ENCODE peak calls at places on chromosome 15, in six cellular contexts. One of them, this sample, is unnamed.

GRCh38 chr15:53962646-53963561 is 15.3 kb upstream of the UNC13C start:
- DNase-seq in IMR-90: no peak
- DNase-seq in globus pallidus: no peak
- DNase-seq in stimulated activated CD4-positive, alpha-beta T cell treated with anti-CD3 and anti-CD28 coated beads, Interleukin-4, amount 100 ng/mL, for 1 hour: peak
- DNase-seq in colonic mucosa: peak
- DNase-seq in GM12865: peak
- DNase-seq in this sample: peak

GRCh38 chr15:66755298-66756068 is 53.4 kb downstream of the SMAD6 start:
- DNase-seq in globus pallidus: no peak
- DNase-seq in IMR-90: no peak
- DNase-seq in GM12865: no peak
- DNase-seq in stimulated activated CD4-positive, alpha-beta T cell treated with anti-CD3 and anti-CD28 coated beads, Interleukin-4, amount 100 ng/mL, for 1 hour: no peak
- DNase-seq in colonic mucosa: no peak
- DNase-seq in this sample: no peak

GRCh38 chr15:80483656-80484055 is 79.5 kb downstream of the ARNT2 start:
- DNase-seq in stimulated activated CD4-positive, alpha-beta T cell treated with anti-CD3 and anti-CD28 coated beads, Interleukin-4, amount 100 ng/mL, for 1 hour: no peak
- DNase-seq in IMR-90: peak
- DNase-seq in GM12865: no peak
- DNase-seq in colonic mucosa: no peak
- DNase-seq in globus pallidus: no peak
- DNase-seq in this sample: no peak

GRCh38 chr15:42053914-42054313 is 33.1 kb upstream of the PLA2G4E start:
- DNase-seq in GM12865: no peak
- DNase-seq in colonic mucosa: peak
- DNase-seq in globus pallidus: no peak
- DNase-seq in stimulated activated CD4-positive, alpha-beta T cell treated with anti-CD3 and anti-CD28 coated beads, Interleukin-4, amount 100 ng/mL, for 1 hour: no peak
- DNase-seq in IMR-90: no peak
- DNase-seq in this sample: no peak

GRCh38 chr15:93087825-93088199 is 1.2 kb downstream of the RGMA start:
- DNase-seq in GM12865: peak
- DNase-seq in IMR-90: peak
- DNase-seq in colonic mucosa: peak
- DNase-seq in stimulated activated CD4-positive, alpha-beta T cell treated with anti-CD3 and anti-CD28 coated beads, Interleukin-4, amount 100 ng/mL, for 1 hour: peak
- DNase-seq in globus pallidus: peak
- DNase-seq in this sample: peak

GRCh38 chr15:50463423-50464358 is 39.5 kb downstream of the USP8 start:
- DNase-seq in stimulated activated CD4-positive, alpha-beta T cell treated with anti-CD3 and anti-CD28 coated beads, Interleukin-4, amount 100 ng/mL, for 1 hour: no peak
- DNase-seq in colonic mucosa: no peak
- DNase-seq in GM12865: no peak
- DNase-seq in IMR-90: peak
- DNase-seq in globus pallidus: no peak
- DNase-seq in this sample: no peak

GRCh38 chr15:38745611-38746010 is 181.0 kb upstream of the RASGRP1 start:
- DNase-seq in stimulated activated CD4-positive, alpha-beta T cell treated with anti-CD3 and anti-CD28 coated beads, Interleukin-4, amount 100 ng/mL, for 1 hour: no peak
- DNase-seq in colonic mucosa: no peak
- DNase-seq in GM12865: no peak
- DNase-seq in IMR-90: no peak
- DNase-seq in globus pallidus: no peak
- DNase-seq in this sample: no peak

GRCh38 chr15:32716960-32717289 is 879 bp upstream of the GREM1 start:
- DNase-seq in GM12865: peak
- DNase-seq in colonic mucosa: no peak
- DNase-seq in stimulated activated CD4-positive, alpha-beta T cell treated with anti-CD3 and anti-CD28 coated beads, Interleukin-4, amount 100 ng/mL, for 1 hour: no peak
- DNase-seq in IMR-90: no peak
- DNase-seq in globus pallidus: peak
- DNase-seq in this sample: no peak

GRCh38 chr15:78878356-78878755 is 5.7 kb downstream of the MORF4L1 start:
- DNase-seq in globus pallidus: no peak
- DNase-seq in stimulated activated CD4-positive, alpha-beta T cell treated with anti-CD3 and anti-CD28 coated beads, Interleukin-4, amount 100 ng/mL, for 1 hour: no peak
- DNase-seq in IMR-90: peak
- DNase-seq in colonic mucosa: no peak
- DNase-seq in GM12865: no peak
- DNase-seq in this sample: no peak

GRCh38 chr15:20341901-20342605 is 199.5 kb downstream of the GOLGA6L6 start:
- DNase-seq in GM12865: no peak
- DNase-seq in globus pallidus: no peak
- DNase-seq in stimulated activated CD4-positive, alpha-beta T cell treated with anti-CD3 and anti-CD28 coated beads, Interleukin-4, amount 100 ng/mL, for 1 hour: peak
- DNase-seq in IMR-90: no peak
- DNase-seq in colonic mucosa: no peak
- DNase-seq in this sample: peak

GRCh38 chr15:74200394-74200793 is 2.2 kb downstream of the STRA6 start:
- DNase-seq in IMR-90: peak
- DNase-seq in globus pallidus: no peak
- DNase-seq in GM12865: peak
- DNase-seq in colonic mucosa: no peak
- DNase-seq in stimulated activated CD4-positive, alpha-beta T cell treated with anti-CD3 and anti-CD28 coated beads, Interleukin-4, amount 100 ng/mL, for 1 hour: no peak
- DNase-seq in this sample: peak

GRCh38 chr15:76274226-76274625 is 37.0 kb downstream of the ETFA start:
- DNase-seq in globus pallidus: no peak
- DNase-seq in colonic mucosa: no peak
- DNase-seq in IMR-90: peak
- DNase-seq in GM12865: no peak
- DNase-seq in stimulated activated CD4-positive, alpha-beta T cell treated with anti-CD3 and anti-CD28 coated beads, Interleukin-4, amount 100 ng/mL, for 1 hour: no peak
- DNase-seq in this sample: no peak

GRCh38 chr15:75694241-75695182 is 18.1 kb downstream of the CSPG4 start:
- DNase-seq in stimulated activated CD4-positive, alpha-beta T cell treated with anti-CD3 and anti-CD28 coated beads, Interleukin-4, amount 100 ng/mL, for 1 hour: no peak
- DNase-seq in colonic mucosa: peak
- DNase-seq in GM12865: no peak
- DNase-seq in IMR-90: peak
- DNase-seq in globus pallidus: peak
- DNase-seq in this sample: peak

GRCh38 chr15:69713726-69714559 is 261.3 kb downstream of the RPLP1 start:
- DNase-seq in stimulated activated CD4-positive, alpha-beta T cell treated with anti-CD3 and anti-CD28 coated beads, Interleukin-4, amount 100 ng/mL, for 1 hour: peak
- DNase-seq in globus pallidus: no peak
- DNase-seq in IMR-90: no peak
- DNase-seq in colonic mucosa: peak
- DNase-seq in GM12865: peak
- DNase-seq in this sample: peak

GRCh38 chr15:62888628-62889027 is 153.9 kb upstream of the TPM1 start:
- DNase-seq in globus pallidus: no peak
- DNase-seq in IMR-90: peak
- DNase-seq in stimulated activated CD4-positive, alpha-beta T cell treated with anti-CD3 and anti-CD28 coated beads, Interleukin-4, amount 100 ng/mL, for 1 hour: no peak
- DNase-seq in colonic mucosa: no peak
- DNase-seq in GM12865: no peak
- DNase-seq in this sample: no peak

GRCh38 chr15:52117549-52117948 is 5.0 kb upstream of the BCL2L10 start:
- DNase-seq in IMR-90: no peak
- DNase-seq in GM12865: no peak
- DNase-seq in colonic mucosa: no peak
- DNase-seq in stimulated activated CD4-positive, alpha-beta T cell treated with anti-CD3 and anti-CD28 coated beads, Interleukin-4, amount 100 ng/mL, for 1 hour: no peak
- DNase-seq in globus pallidus: no peak
- DNase-seq in this sample: no peak

GRCh38 chr15:39629376-39629775 is 48.5 kb downstream of the THBS1 start:
- DNase-seq in stimulated activated CD4-positive, alpha-beta T cell treated with anti-CD3 and anti-CD28 coated beads, Interleukin-4, amount 100 ng/mL, for 1 hour: peak
- DNase-seq in globus pallidus: no peak
- DNase-seq in colonic mucosa: peak
- DNase-seq in GM12865: peak
- DNase-seq in IMR-90: peak
- DNase-seq in this sample: peak

GRCh38 chr15:75916978-75917377 is 13.3 kb downstream of the FBXO22 start:
- DNase-seq in colonic mucosa: no peak
- DNase-seq in GM12865: no peak
- DNase-seq in IMR-90: no peak
- DNase-seq in stimulated activated CD4-positive, alpha-beta T cell treated with anti-CD3 and anti-CD28 coated beads, Interleukin-4, amount 100 ng/mL, for 1 hour: no peak
- DNase-seq in globus pallidus: no peak
- DNase-seq in this sample: no peak

GRCh38 chr15:57911247-57911646 is 154.3 kb downstream of the ALDH1A2 start:
- DNase-seq in globus pallidus: no peak
- DNase-seq in IMR-90: no peak
- DNase-seq in stimulated activated CD4-positive, alpha-beta T cell treated with anti-CD3 and anti-CD28 coated beads, Interleukin-4, amount 100 ng/mL, for 1 hour: no peak
- DNase-seq in colonic mucosa: no peak
- DNase-seq in GM12865: no peak
- DNase-seq in this sample: no peak

GRCh38 chr15:75081150-75081549 is 57.8 kb downstream of the PPCDC start:
- DNase-seq in stimulated activated CD4-positive, alpha-beta T cell treated with anti-CD3 and anti-CD28 coated beads, Interleukin-4, amount 100 ng/mL, for 1 hour: no peak
- DNase-seq in globus pallidus: no peak
- DNase-seq in IMR-90: no peak
- DNase-seq in colonic mucosa: no peak
- DNase-seq in GM12865: no peak
- DNase-seq in this sample: no peak

GRCh38 chr15:98842192-98842972 is 165.2 kb downstream of the PGPEP1L start:
- DNase-seq in colonic mucosa: no peak
- DNase-seq in stimulated activated CD4-positive, alpha-beta T cell treated with anti-CD3 and anti-CD28 coated beads, Interleukin-4, amount 100 ng/mL, for 1 hour: no peak
- DNase-seq in globus pallidus: no peak
- DNase-seq in GM12865: no peak
- DNase-seq in IMR-90: peak
- DNase-seq in this sample: no peak

GRCh38 chr15:95662638-95663037 is 667.9 kb upstream of the NR2F2 start:
- DNase-seq in GM12865: no peak
- DNase-seq in IMR-90: no peak
- DNase-seq in globus pallidus: no peak
- DNase-seq in stimulated activated CD4-positive, alpha-beta T cell treated with anti-CD3 and anti-CD28 coated beads, Interleukin-4, amount 100 ng/mL, for 1 hour: no peak
- DNase-seq in colonic mucosa: no peak
- DNase-seq in this sample: no peak

GRCh38 chr15:50024183-50024795 is 94.7 kb downstream of the ATP8B4 start:
- DNase-seq in stimulated activated CD4-positive, alpha-beta T cell treated with anti-CD3 and anti-CD28 coated beads, Interleukin-4, amount 100 ng/mL, for 1 hour: no peak
- DNase-seq in colonic mucosa: no peak
- DNase-seq in IMR-90: peak
- DNase-seq in globus pallidus: no peak
- DNase-seq in GM12865: no peak
- DNase-seq in this sample: no peak

GRCh38 chr15:59622289-59622688 is 10.7 kb downstream of the GCNT3 start:
- DNase-seq in IMR-90: peak
- DNase-seq in globus pallidus: no peak
- DNase-seq in stimulated activated CD4-positive, alpha-beta T cell treated with anti-CD3 and anti-CD28 coated beads, Interleukin-4, amount 100 ng/mL, for 1 hour: peak
- DNase-seq in colonic mucosa: peak
- DNase-seq in GM12865: peak
- DNase-seq in this sample: peak

GRCh38 chr15:69973102-69973714 is 124.5 kb downstream of the TLE3 start:
- DNase-seq in IMR-90: peak
- DNase-seq in stimulated activated CD4-positive, alpha-beta T cell treated with anti-CD3 and anti-CD28 coated beads, Interleukin-4, amount 100 ng/mL, for 1 hour: no peak
- DNase-seq in colonic mucosa: peak
- DNase-seq in globus pallidus: no peak
- DNase-seq in GM12865: peak
- DNase-seq in this sample: no peak

GRCh38 chr15:33679065-33679464 is 289.2 kb upstream of the CHRM5 start:
- DNase-seq in stimulated activated CD4-positive, alpha-beta T cell treated with anti-CD3 and anti-CD28 coated beads, Interleukin-4, amount 100 ng/mL, for 1 hour: no peak
- DNase-seq in GM12865: no peak
- DNase-seq in IMR-90: no peak
- DNase-seq in globus pallidus: no peak
- DNase-seq in colonic mucosa: no peak
- DNase-seq in this sample: no peak

GRCh38 chr15:98924311-98925049 is 83.1 kb downstream of the PGPEP1L start:
- DNase-seq in GM12865: no peak
- DNase-seq in colonic mucosa: no peak
- DNase-seq in stimulated activated CD4-positive, alpha-beta T cell treated with anti-CD3 and anti-CD28 coated beads, Interleukin-4, amount 100 ng/mL, for 1 hour: no peak
- DNase-seq in globus pallidus: no peak
- DNase-seq in IMR-90: no peak
- DNase-seq in this sample: no peak

This sample was measured in transverse colon.